ENCODE peak calls at places on chromosomes 16 and 17, in five cellular contexts. Z, O, I, J and S are unnamed samples. For H3K4me1, the result is how much of the 10 kb centered on the place peaks cover.

GRCh38 chr17:13728751-13729150 is 127.0 kb upstream of the HS3ST3A1 start:
- DNase-seq in I (no peak), O (no peak), Z (no peak), J (no peak), S (no peak)

GRCh38 chr16:87303431-87303930 is 13.7 kb downstream of the C16orf95 start:
- DNase-seq in Z (no peak), J (no peak), I (no peak), O (no peak), S (no peak)

GRCh38 chr16:86035906-86036305 is 136.9 kb downstream of the IRF8 start:
- DNase-seq in J (no peak), I (no peak), Z (no peak), O (no peak), S (no peak)

GRCh38 chr17:231966-232807 is 50.7 kb upstream of the DOC2B start:
- DNase-seq in J (no peak), I (no peak), O (no peak), Z (no peak), S (no peak)

GRCh38 chr16:66254106-66254505 is 112.4 kb upstream of the CDH5 start:
- DNase-seq in Z (no peak), J (no peak), I (no peak), O (no peak), S (no peak)

GRCh38 chr16:87045462-87046216 is 271.6 kb downstream of the C16orf95 start:
- DNase-seq in I (no peak), O (no peak), J (no peak), Z (no peak), S (no peak)

GRCh38 chr16:27943766-27944165 is 119.7 kb downstream of the GSG1L start:
- DNase-seq in Z (no peak), J (no peak), I (no peak), O (no peak), S (no peak)

GRCh38 chr16:67661101-67661661 is 421 bp downstream of the PARD6A start:
- DNase-seq in O (peak), I (no peak), J (no peak), Z (peak), S (no peak)

GRCh38 chr16:72847187-72848044 is 200.5 kb downstream of the ZFHX3 start:
- DNase-seq in Z (peak), I (no peak), J (no peak), O (peak), S (no peak)

GRCh38 chr17:59785091-59785799 is 77.8 kb downstream of the VMP1 start:
- DNase-seq in I (no peak), O (peak), J (no peak), Z (peak), S (no peak)

GRCh38 chr16:24851700-24852099 is 5.9 kb downstream of the SLC5A11 start:
- DNase-seq in Z (peak), J (no peak), O (no peak), I (no peak), S (no peak)

GRCh38 chr17:60743812-60744211 is 66.2 kb downstream of the BCAS3 start:
- DNase-seq in O (peak), Z (no peak), J (no peak), I (no peak), S (no peak)

GRCh38 chr17:47204722-47205418 is 4.3 kb upstream of the MYL4 start:
- DNase-seq in O (peak), J (no peak), Z (no peak), I (no peak), S (no peak)

GRCh38 chr17:21288581-21289017 is 4.1 kb downstream of the MAP2K3 start:
- DNase-seq in I (no peak), J (no peak), Z (no peak), O (no peak), S (no peak)

GRCh38 chr16:70689970-70690905 is 4.4 kb upstream of the MTSS2 start:
- DNase-seq in J (no peak), O (peak), I (no peak), Z (no peak), S (no peak)

GRCh38 chr17:58330544-58330996 is 2.0 kb upstream of the TSPOAP1 start:
- DNase-seq in I (no peak), Z (no peak), O (no peak), J (no peak), S (no peak)

GRCh38 chr16:14452066-14452465 is 178.0 kb downstream of the PARN start:
- DNase-seq in Z (no peak), I (no peak), O (peak), J (no peak), S (no peak)

GRCh38 chr16:77993586-77993985 is 28.8 kb upstream of the CLEC3A start:
- DNase-seq in O (peak), J (no peak), Z (no peak), I (no peak), S (no peak)

GRCh38 chr17:58032691-58033415 is 25.8 kb upstream of the SRSF1 start:
- DNase-seq in J (no peak), O (no peak), I (no peak), Z (no peak), S (no peak)

GRCh38 chr17:52986056-52986662 is 827.6 kb upstream of the CA10 start:
- DNase-seq in Z (no peak), O (no peak), J (no peak), I (no peak), S (no peak)

GRCh38 chr16:578870-579405 is 9.2 kb downstream of the PIGQ start:
- DNase-seq in I (no peak), J (no peak), O (peak), Z (peak), S (no peak)

GRCh38 chr17:72407336-72408121 is 286.7 kb downstream of the SOX9 start:
- DNase-seq in Z (peak), O (peak), J (no peak), I (peak), S (no peak)

GRCh38 chr17:41052594-41052993 is 2.4 kb downstream of the KRTAP2-2 start:
- DNase-seq in Z (no peak), J (no peak), O (no peak), I (no peak), S (no peak)

GRCh38 chr17:48149174-48150106 is 41.9 kb downstream of the SNX11 start:
- DNase-seq in Z (peak), J (no peak), I (no peak), O (peak), S (no peak)

GRCh38 chr17:56778898-56779297 is 54.8 kb downstream of the C17orf67 start:
- DNase-seq in O (no peak), Z (no peak), J (no peak), I (no peak), S (no peak)

GRCh38 chr16:1640261-1640956 is 28.2 kb downstream of the CRAMP1 start:
- DNase-seq in J (no peak), I (no peak), Z (no peak), O (no peak), S (no peak)

GRCh38 chr16:85412911-85413520 is 200.1 kb upstream of the GSE1 start:
- DNase-seq in O (no peak), Z (no peak), I (peak), J (no peak), S (no peak)

GRCh38 chr16:84460406-84461028 is 43.9 kb downstream of the MEAK7 start:
- DNase-seq in O (no peak), J (no peak), Z (no peak), I (no peak), S (no peak)

GRCh38 chr16:11824362-11824761 is 27.0 kb downstream of the RSL1D1 start:
- DNase-seq in I (no peak), J (no peak), Z (peak), O (no peak), S (peak)

GRCh38 chr16:15502041-15502725 is 67.8 kb downstream of the BMERB1 start:
- DNase-seq in J (no peak), I (no peak), O (peak), Z (peak), S (no peak)

GRCh38 chr17:17683710-17684365 is 2.6 kb downstream of the RAI1 start:
- DNase-seq in J (no peak), I (no peak), Z (no peak), O (no peak), S (no peak)
- H3K4me3 ChIP-seq in J (no peak), I (no peak), Z (peak), O (no peak), S (no peak)

GRCh38 chr16:89365044-89365467 is 125.3 kb downstream of the ANKRD11 start:
- DNase-seq in J (no peak), Z (no peak), I (no peak), O (no peak), S (no peak)
- H3K4me1 ChIP-seq in J (under half), Z (half or more), I (under half), O (under half), S (half or more)

DNA sequence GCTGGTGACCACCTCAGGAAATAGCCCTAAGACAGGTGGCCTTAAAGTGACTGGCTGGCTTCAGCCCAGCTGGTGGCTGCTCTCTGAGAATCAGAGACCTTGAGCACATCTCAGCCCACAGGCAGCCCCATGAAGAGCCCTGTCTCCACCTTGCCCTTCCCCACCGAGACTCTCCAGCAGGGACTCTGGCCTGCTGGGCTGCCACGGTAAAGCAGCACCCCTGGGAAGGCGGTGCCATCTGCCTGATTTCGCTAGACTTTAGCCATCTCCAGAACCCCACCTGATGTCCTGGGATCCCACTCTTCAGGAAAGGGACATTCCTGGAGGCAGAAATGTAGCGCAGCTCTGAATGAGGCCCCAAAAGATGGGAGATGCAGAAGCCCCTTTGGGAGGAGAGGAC is 45.2 kb upstream of the LGALS9 start:
- DNase-seq in Z (no peak), I (no peak), J (no peak), O (no peak), S (no peak)
- H3K4me3 ChIP-seq in Z (no peak), I (no peak), J (no peak), O (no peak), S (no peak)

GRCh38 chr17:75313941-75314550 is 24.8 kb upstream of the SLC25A19 start:
- DNase-seq in Z (no peak), O (no peak), I (no peak), J (no peak), S (no peak)
- H3K4me1 ChIP-seq in Z (under half), O (under half), I (under half), J (under half), S (under half)

GRCh38 chr16:48909231-48909630 is 299.3 kb upstream of the N4BP1 start:
- DNase-seq in J (no peak), I (no peak), O (no peak), Z (no peak), S (no peak)
- H3K4me3 ChIP-seq in J (no peak), I (no peak), O (no peak), Z (no peak), S (no peak)

DNA sequence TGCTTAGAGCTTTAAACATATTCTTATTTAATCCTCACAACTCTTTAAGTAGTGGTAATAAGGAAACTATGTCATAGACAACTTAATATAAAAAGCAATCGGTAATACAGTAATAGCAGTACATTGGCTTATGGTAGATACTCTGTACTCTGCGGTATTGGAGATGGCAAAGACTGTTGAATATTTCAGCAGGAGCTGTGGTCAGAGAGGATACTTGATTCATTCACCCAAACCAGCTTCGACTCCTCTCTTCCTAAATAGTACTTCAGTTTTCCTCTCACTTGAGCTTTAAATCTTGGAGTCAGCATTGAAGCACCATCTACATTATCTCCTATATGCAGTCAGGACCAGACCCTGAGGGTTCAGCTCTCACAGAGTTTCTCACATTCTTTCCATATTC is 169.3 kb downstream of the CYB561 start:
- DNase-seq in I (no peak), Z (no peak), O (no peak), J (no peak), S (no peak)
- H3K4me1 ChIP-seq in I (under half), Z (under half), O (under half), J (under half), S (under half)

GRCh38 chr17:34255381-34255732 is 272 bp downstream of the CCL2 start:
- DNase-seq in J (no peak), O (no peak), Z (no peak), I (no peak), S (no peak)
- H3K4me3 ChIP-seq in J (peak), O (peak), Z (peak), I (peak), S (peak)

GRCh38 chr17:2402517-2402916 is 1.7 kb upstream of the MNT start:
- DNase-seq in Z (no peak), I (peak), J (no peak), O (no peak), S (no peak)

GRCh38 chr17:2400474-2400866 is 390 bp downstream of the MNT start:
- DNase-seq in O (no peak), I (peak), Z (peak), J (no peak), S (no peak)

GRCh38 chr17:2400877-2401425 is at the start of gene MNT:
- DNase-seq in J (no peak), I (peak), O (peak), Z (peak), S (peak)

GRCh38 chr17:2403044-2403443 is 2.2 kb upstream of the MNT start:
- DNase-seq in I (no peak), J (no peak), Z (no peak), O (no peak), S (no peak)

DNA sequence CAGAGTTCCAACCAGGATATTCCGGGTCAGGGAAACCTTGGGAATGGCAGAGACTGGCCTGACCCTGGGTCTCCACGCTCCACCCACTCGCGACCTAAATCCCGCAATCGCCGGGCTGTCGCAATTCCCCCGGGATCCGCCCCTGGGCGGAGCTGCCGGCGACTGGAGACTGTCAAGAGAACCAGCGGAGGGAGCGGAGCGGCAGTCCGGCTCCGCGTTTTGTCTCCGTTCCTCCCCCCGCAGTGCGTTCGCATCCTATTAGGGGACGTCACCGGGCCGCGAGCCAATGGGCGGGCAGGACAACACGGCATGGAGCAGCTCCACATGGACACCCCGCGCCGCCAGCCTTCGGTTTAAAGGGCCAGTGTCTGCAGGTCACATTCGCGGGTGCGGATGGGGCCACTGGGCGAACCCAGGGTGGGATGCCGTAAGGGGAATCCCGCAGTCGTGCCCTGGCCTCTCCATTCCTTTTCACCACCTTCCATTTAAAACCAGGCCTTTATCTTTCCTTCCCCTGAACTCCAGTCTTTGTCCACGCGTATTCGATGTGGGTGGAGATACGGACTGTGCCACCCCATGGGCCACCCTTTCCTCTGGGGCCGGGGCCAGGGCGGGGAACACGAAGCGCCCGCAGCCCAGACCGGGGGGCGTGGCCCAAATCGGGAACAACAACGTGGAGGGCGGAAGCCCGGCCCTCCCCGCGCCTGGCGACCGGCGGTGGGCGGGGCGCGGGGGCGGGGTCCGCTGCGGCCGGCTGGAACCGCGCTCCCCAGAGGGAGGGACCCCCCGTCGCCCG is 764 bp upstream of the MNT start:
- DNase-seq in Z (peak), O (peak), J (peak), I (peak), S (peak)
- H3K4me1 ChIP-seq in Z (half or more), O (under half), J (under half), I (under half), S (under half)

GRCh38 chr17:77696720-77697460 is 261.6 kb upstream of the TNRC6C start:
- DNase-seq in I (no peak), J (peak), Z (no peak), O (no peak), S (no peak)
- H3K4me3 ChIP-seq in I (no peak), J (peak), Z (no peak), O (no peak), S (no peak)

GRCh38 chr16:57648590-57649442 is 19.3 kb upstream of the ADGRG3 start:
- DNase-seq in Z (peak), J (peak), I (no peak), O (peak), S (peak)

GRCh38 chr16:57649443-57649751 is 18.7 kb upstream of the ADGRG3 start:
- DNase-seq in Z (no peak), I (no peak), J (no peak), O (no peak), S (no peak)

GRCh38 chr16:57651344-57652333 is 16.5 kb upstream of the ADGRG3 start:
- DNase-seq in J (no peak), I (no peak), O (no peak), Z (no peak), S (no peak)

GRCh38 chr16:57648125-57648524 is 19.7 kb downstream of the ADGRG1 start:
- DNase-seq in O (no peak), I (no peak), J (no peak), Z (no peak), S (no peak)

GRCh38 chr16:57649846-57650245 is 18.3 kb upstream of the ADGRG3 start:
- DNase-seq in J (no peak), O (no peak), Z (no peak), I (no peak), S (no peak)
- H3K4me1 ChIP-seq in J (under half), O (under half), Z (under half), I (under half), S (under half)